ENCODE peak calls at places on chromosomes 1 and 21, in five cellular contexts. One of them, this sample, is unnamed.
A peak's percentile ranks its signal among the peaks of the same experiment; 100 is the strongest.

GRCh38 chr1:224042557-224043118 is 71.3 kb upstream of the FBXO28 start:
- DNase-seq in endothelial cell of umbilical vein: peak; percentile 54
- DNase-seq in mammary epithelial cell: no peak
- DNase-seq in HCT116: no peak
- DNase-seq in neural progenitor cell: peak; percentile 9
- DNase-seq in this sample: no peak

GRCh38 chr1:7269525-7269924 is 484.3 kb downstream of the CAMTA1 start:
- DNase-seq in HCT116: no peak
- DNase-seq in neural progenitor cell: no peak
- DNase-seq in endothelial cell of umbilical vein: no peak
- DNase-seq in mammary epithelial cell: no peak
- DNase-seq in this sample: no peak

GRCh38 chr1:1370771-1371300 is 4.2 kb downstream of the AURKAIP1 start:
- DNase-seq in mammary epithelial cell: no peak
- DNase-seq in neural progenitor cell: no peak
- DNase-seq in endothelial cell of umbilical vein: no peak
- DNase-seq in HCT116: no peak
- DNase-seq in this sample: no peak

GRCh38 chr1:151187205-151187604 is 2.8 kb downstream of the VPS72 start:
- DNase-seq in HCT116: no peak
- DNase-seq in neural progenitor cell: no peak
- DNase-seq in mammary epithelial cell: no peak
- DNase-seq in endothelial cell of umbilical vein: no peak
- DNase-seq in this sample: no peak

GRCh38 chr1:115411388-115412063 is 73.5 kb upstream of the NGF start:
- DNase-seq in neural progenitor cell: no peak
- DNase-seq in mammary epithelial cell: peak; percentile 81
- DNase-seq in HCT116: peak; percentile 7
- DNase-seq in endothelial cell of umbilical vein: no peak
- DNase-seq in this sample: no peak

GRCh38 chr1:97254731-97255463 is 533.3 kb downstream of the PTBP2 start:
- DNase-seq in endothelial cell of umbilical vein: no peak
- DNase-seq in HCT116: no peak
- DNase-seq in neural progenitor cell: no peak
- DNase-seq in mammary epithelial cell: no peak
- DNase-seq in this sample: no peak

GRCh38 chr21:26072891-26073615 is 97.5 kb downstream of the APP start:
- DNase-seq in endothelial cell of umbilical vein: no peak
- DNase-seq in HCT116: no peak
- DNase-seq in neural progenitor cell: no peak
- DNase-seq in mammary epithelial cell: peak; percentile 12
- DNase-seq in this sample: no peak

GRCh38 chr1:246291141-246291540 is 215.9 kb downstream of the SMYD3 start:
- DNase-seq in endothelial cell of umbilical vein: no peak
- DNase-seq in neural progenitor cell: no peak
- DNase-seq in HCT116: no peak
- DNase-seq in mammary epithelial cell: no peak
- DNase-seq in this sample: no peak

GRCh38 chr1:7136166-7136953 is 351.1 kb downstream of the CAMTA1 start:
- DNase-seq in endothelial cell of umbilical vein: no peak
- DNase-seq in neural progenitor cell: peak; percentile 1
- DNase-seq in mammary epithelial cell: no peak
- DNase-seq in HCT116: no peak
- DNase-seq in this sample: no peak

GRCh38 chr1:113153116-113153803 is 80.3 kb downstream of the LRIG2 start:
- DNase-seq in HCT116: no peak
- DNase-seq in neural progenitor cell: no peak
- DNase-seq in mammary epithelial cell: peak; percentile 66
- DNase-seq in endothelial cell of umbilical vein: no peak
- DNase-seq in this sample: no peak

GRCh38 chr1:228737613-228738012 is 2.3 kb downstream of the RHOU start:
- DNase-seq in neural progenitor cell: no peak
- DNase-seq in endothelial cell of umbilical vein: no peak
- DNase-seq in mammary epithelial cell: no peak
- DNase-seq in HCT116: no peak
- DNase-seq in this sample: no peak

GRCh38 chr1:106699436-106699835 is 357.0 kb upstream of the PRMT6 start:
- DNase-seq in mammary epithelial cell: no peak
- DNase-seq in endothelial cell of umbilical vein: no peak
- DNase-seq in HCT116: no peak
- DNase-seq in neural progenitor cell: no peak
- DNase-seq in this sample: no peak

GRCh38 chr21:33901421-33902288 is 13.9 kb downstream of the ATP5PO start:
- DNase-seq in mammary epithelial cell: peak; percentile 33
- DNase-seq in HCT116: peak; percentile 38
- DNase-seq in endothelial cell of umbilical vein: peak; percentile 56
- DNase-seq in neural progenitor cell: peak; percentile 74
- DNase-seq in this sample: peak; percentile 47

GRCh38 chr1:76950306-76950705 is 83.0 kb downstream of the ST6GALNAC5 start:
- DNase-seq in mammary epithelial cell: no peak
- DNase-seq in HCT116: no peak
- DNase-seq in neural progenitor cell: no peak
- DNase-seq in endothelial cell of umbilical vein: no peak
- DNase-seq in this sample: no peak

GRCh38 chr1:19730793-19731192 is 66.1 kb downstream of the HTR6 start:
- DNase-seq in HCT116: no peak
- DNase-seq in endothelial cell of umbilical vein: no peak
- DNase-seq in neural progenitor cell: peak; percentile 77
- DNase-seq in mammary epithelial cell: no peak
- DNase-seq in this sample: no peak

GRCh38 chr1:211485480-211485857 is 6.5 kb downstream of the RD3 start:
- DNase-seq in endothelial cell of umbilical vein: no peak
- DNase-seq in HCT116: no peak
- DNase-seq in mammary epithelial cell: no peak
- DNase-seq in neural progenitor cell: no peak
- DNase-seq in this sample: no peak

GRCh38 chr1:154179951-154180687 is 11.8 kb downstream of the TPM3 start:
- DNase-seq in neural progenitor cell: peak; percentile 14
- DNase-seq in endothelial cell of umbilical vein: no peak
- DNase-seq in HCT116: no peak
- DNase-seq in mammary epithelial cell: no peak
- DNase-seq in this sample: peak; percentile 34

GRCh38 chr1:156214024-156214748 is 1.4 kb downstream of the PMF1 start:
- DNase-seq in neural progenitor cell: no peak
- DNase-seq in HCT116: peak; percentile 74
- DNase-seq in mammary epithelial cell: peak; percentile 89
- DNase-seq in endothelial cell of umbilical vein: no peak
- DNase-seq in this sample: no peak

GRCh38 chr1:193372553-193372952 is 186.1 kb upstream of the B3GALT2 start:
- DNase-seq in neural progenitor cell: no peak
- DNase-seq in endothelial cell of umbilical vein: no peak
- DNase-seq in mammary epithelial cell: no peak
- DNase-seq in HCT116: no peak
- DNase-seq in this sample: no peak

GRCh38 chr1:34478460-34479076 is 276.3 kb upstream of the GJB5 start:
- DNase-seq in HCT116: no peak
- DNase-seq in mammary epithelial cell: no peak
- DNase-seq in neural progenitor cell: peak; percentile 66
- DNase-seq in endothelial cell of umbilical vein: no peak
- DNase-seq in this sample: no peak

GRCh38 chr1:185821612-185822385 is 87.6 kb downstream of the HMCN1 start:
- DNase-seq in neural progenitor cell: no peak
- DNase-seq in HCT116: no peak
- DNase-seq in endothelial cell of umbilical vein: no peak
- DNase-seq in mammary epithelial cell: peak; percentile 10
- DNase-seq in this sample: no peak

GRCh38 chr1:155322571-155322952 is 1.9 kb downstream of the RUSC1 start:
- DNase-seq in neural progenitor cell: peak; percentile 64
- DNase-seq in mammary epithelial cell: peak; percentile 13
- DNase-seq in HCT116: no peak
- DNase-seq in endothelial cell of umbilical vein: peak; percentile 57
- DNase-seq in this sample: no peak

GRCh38 chr1:93595266-93595665 is 86.4 kb downstream of the BCAR3 start:
- DNase-seq in endothelial cell of umbilical vein: no peak
- DNase-seq in HCT116: no peak
- DNase-seq in neural progenitor cell: no peak
- DNase-seq in mammary epithelial cell: no peak
- DNase-seq in this sample: no peak

GRCh38 chr1:201399352-201400126 is 415 bp upstream of the LAD1 start:
- DNase-seq in HCT116: peak; percentile 40
- DNase-seq in neural progenitor cell: peak; percentile 66
- DNase-seq in mammary epithelial cell: peak; percentile 85
- DNase-seq in endothelial cell of umbilical vein: no peak
- DNase-seq in this sample: no peak

GRCh38 chr1:201400257-201401230 is 1.4 kb upstream of the LAD1 start:
- DNase-seq in endothelial cell of umbilical vein: no peak
- DNase-seq in neural progenitor cell: no peak
- DNase-seq in mammary epithelial cell: no peak
- DNase-seq in HCT116: no peak
- DNase-seq in this sample: no peak

GRCh38 chr1:201397675-201398074 is 1.4 kb downstream of the LAD1 start:
- DNase-seq in HCT116: no peak
- DNase-seq in endothelial cell of umbilical vein: no peak
- DNase-seq in mammary epithelial cell: peak; percentile 74
- DNase-seq in neural progenitor cell: no peak
- DNase-seq in this sample: no peak

GRCh38 chr1:201396859-201397464 is 2.2 kb downstream of the LAD1 start:
- DNase-seq in HCT116: peak; percentile 66
- DNase-seq in mammary epithelial cell: peak; percentile 92
- DNase-seq in endothelial cell of umbilical vein: no peak
- DNase-seq in neural progenitor cell: no peak
- DNase-seq in this sample: no peak

GRCh38 chr1:201399018-201399351 is at the start of gene LAD1:
- DNase-seq in neural progenitor cell: no peak
- DNase-seq in mammary epithelial cell: no peak
- DNase-seq in HCT116: no peak
- DNase-seq in endothelial cell of umbilical vein: no peak
- DNase-seq in this sample: no peak
- H3K9ac ChIP-seq in neural progenitor cell: no peak within 1 kb of the TSS
- H3K9ac ChIP-seq in mammary epithelial cell: peak within 1 kb of the TSS; percentile 93
- H3K9ac ChIP-seq in HCT116: peak within 1 kb of the TSS; percentile 98
- H3K9ac ChIP-seq in endothelial cell of umbilical vein: no peak within 1 kb of the TSS
- H3K9ac ChIP-seq in this sample: no peak within 1 kb of the TSS

GRCh38 chr1:204729516-204729915 is 44.0 kb upstream of the LRRN2 start:
- DNase-seq in endothelial cell of umbilical vein: no peak
- DNase-seq in HCT116: no peak
- DNase-seq in mammary epithelial cell: no peak
- DNase-seq in neural progenitor cell: no peak
- DNase-seq in this sample: no peak

GRCh38 chr1:204733289-204733688 is 47.8 kb upstream of the LRRN2 start:
- DNase-seq in endothelial cell of umbilical vein: no peak
- DNase-seq in neural progenitor cell: no peak
- DNase-seq in mammary epithelial cell: no peak
- DNase-seq in HCT116: no peak
- DNase-seq in this sample: no peak

GRCh38 chr1:204731997-204732396 is 46.5 kb upstream of the LRRN2 start:
- DNase-seq in neural progenitor cell: no peak
- DNase-seq in mammary epithelial cell: no peak
- DNase-seq in HCT116: no peak
- DNase-seq in endothelial cell of umbilical vein: no peak
- DNase-seq in this sample: no peak

GRCh38 chr1:204731509-204731908 is 46.0 kb upstream of the LRRN2 start:
- DNase-seq in endothelial cell of umbilical vein: no peak
- DNase-seq in neural progenitor cell: no peak
- DNase-seq in HCT116: no peak
- DNase-seq in mammary epithelial cell: no peak
- DNase-seq in this sample: no peak

GRCh38 chr1:204730826-204731459 is 45.4 kb upstream of the LRRN2 start:
- DNase-seq in endothelial cell of umbilical vein: no peak
- DNase-seq in neural progenitor cell: no peak
- DNase-seq in HCT116: no peak
- DNase-seq in mammary epithelial cell: no peak
- DNase-seq in this sample: no peak
- TF ChIP-seq EZH2 in endothelial cell of umbilical vein: no peak
- TF ChIP-seq EZH2 in neural progenitor cell: no peak
- TF ChIP-seq EZH2 in HCT116: no peak
- TF ChIP-seq EZH2 in mammary epithelial cell: no peak
- TF ChIP-seq EZH2 in this sample: no peak

GRCh38 chr1:5099018-5099417 is 444.6 kb downstream of the AJAP1 start:
- DNase-seq in endothelial cell of umbilical vein: no peak
- DNase-seq in HCT116: no peak
- DNase-seq in mammary epithelial cell: no peak
- DNase-seq in neural progenitor cell: peak; percentile 47
- DNase-seq in this sample: no peak

DNA sequence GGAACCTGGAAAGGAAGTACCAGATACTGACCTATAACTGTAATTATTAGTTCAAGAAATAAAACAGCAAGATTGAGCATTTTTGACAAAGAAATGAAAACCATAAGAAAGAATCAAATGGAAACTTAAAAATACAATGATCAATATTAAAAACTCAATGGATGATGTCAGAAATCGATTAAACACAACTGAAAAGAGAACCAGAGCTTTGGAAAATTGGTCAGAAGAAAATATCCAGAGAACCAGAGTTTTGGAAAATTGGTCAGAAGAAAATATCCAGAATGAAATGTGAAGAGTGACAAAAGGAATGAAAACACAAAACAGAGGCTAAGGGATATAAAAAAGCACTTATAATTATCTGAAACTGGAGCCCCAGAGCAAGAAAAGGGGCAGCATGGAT is 438.6 kb downstream of the AJAP1 start:
- DNase-seq in neural progenitor cell: no peak
- DNase-seq in endothelial cell of umbilical vein: no peak
- DNase-seq in HCT116: no peak
- DNase-seq in mammary epithelial cell: no peak
- DNase-seq in this sample: no peak
- H3K9ac ChIP-seq in neural progenitor cell: no peak overlapping the region
- H3K9ac ChIP-seq in endothelial cell of umbilical vein: no peak overlapping the region
- H3K9ac ChIP-seq in HCT116: no peak overlapping the region
- H3K9ac ChIP-seq in mammary epithelial cell: no peak overlapping the region
- H3K9ac ChIP-seq in this sample: no peak overlapping the region

GRCh38 chr1:32971576-32971975 is 7.0 kb upstream of the RNF19B start:
- DNase-seq in endothelial cell of umbilical vein: no peak
- DNase-seq in HCT116: no peak
- DNase-seq in mammary epithelial cell: no peak
- DNase-seq in neural progenitor cell: no peak
- DNase-seq in this sample: no peak

GRCh38 chr1:32977546-32978087 is 13.0 kb upstream of the RNF19B start:
- DNase-seq in HCT116: no peak
- DNase-seq in neural progenitor cell: no peak
- DNase-seq in endothelial cell of umbilical vein: no peak
- DNase-seq in mammary epithelial cell: no peak
- DNase-seq in this sample: no peak

GRCh38 chr1:32971156-32971555 is 6.5 kb upstream of the RNF19B start:
- DNase-seq in HCT116: no peak
- DNase-seq in endothelial cell of umbilical vein: no peak
- DNase-seq in mammary epithelial cell: no peak
- DNase-seq in neural progenitor cell: no peak
- DNase-seq in this sample: no peak

GRCh38 chr1:32969556-32969955 is 4.9 kb upstream of the RNF19B start:
- DNase-seq in endothelial cell of umbilical vein: no peak
- DNase-seq in neural progenitor cell: no peak
- DNase-seq in mammary epithelial cell: peak; percentile 85
- DNase-seq in HCT116: no peak
- DNase-seq in this sample: no peak

DNA sequence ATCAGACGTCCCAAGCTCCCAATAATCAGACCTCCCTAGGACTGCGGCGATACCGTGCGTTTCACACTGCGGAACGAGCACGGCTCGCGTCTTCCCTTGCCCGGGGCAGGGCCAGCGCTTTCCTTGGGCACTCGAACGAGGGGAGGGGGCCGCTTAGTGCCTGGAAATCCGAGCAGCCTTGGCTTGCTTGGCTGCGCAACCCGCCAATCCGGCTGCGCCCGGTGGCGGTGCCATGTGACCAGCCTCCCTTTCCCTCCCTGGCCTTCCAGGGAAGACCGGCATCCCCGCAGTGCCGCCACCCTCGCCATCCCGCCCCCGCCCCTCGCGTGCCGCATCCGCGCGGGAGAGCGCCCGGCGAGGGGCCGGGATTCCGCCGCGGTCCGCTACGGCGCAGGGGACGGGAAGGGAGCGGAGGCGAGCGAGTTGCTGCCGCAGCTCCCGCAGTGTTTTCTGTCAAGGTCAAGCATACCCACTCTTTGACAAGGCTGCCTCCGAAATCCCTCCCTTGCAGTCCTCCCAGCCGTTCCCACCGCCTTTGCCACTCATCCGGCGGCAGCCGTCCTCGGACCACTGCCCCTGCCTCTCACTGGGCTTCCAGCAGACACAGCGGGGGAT is 8.3 kb upstream of the RNF19B start:
- DNase-seq in HCT116: no peak
- DNase-seq in endothelial cell of umbilical vein: peak; percentile 88
- DNase-seq in mammary epithelial cell: no peak
- DNase-seq in neural progenitor cell: peak; percentile 91
- DNase-seq in this sample: no peak
- TF ChIP-seq EZH2 in HCT116: no peak
- TF ChIP-seq EZH2 in endothelial cell of umbilical vein: no peak
- TF ChIP-seq EZH2 in mammary epithelial cell: no peak
- TF ChIP-seq EZH2 in neural progenitor cell: peak; percentile 45
- TF ChIP-seq EZH2 in this sample: no peak

This sample was measured in MM.1S.